ENCODE peak calls at places on chromosomes 5 and 9, in six cellular contexts. B, P, T, A, Z and L are unnamed samples.

GRCh38 chr9:29044959-29045358 is 1471.7 kb upstream of the C9orf72 start:
- DNase-seq in A (no peak), Z (no peak), T (no peak), P (peak; percentile 12), B (peak; percentile 70), L (no peak)

GRCh38 chr5:52961238-52961637 is 27.9 kb upstream of the ITGA2 start:
- DNase-seq in Z (no peak), A (no peak), B (peak; percentile 40), T (no peak), P (peak; percentile 52), L (no peak)

GRCh38 chr5:164012376-164012775 is 507.0 kb downstream of the MAT2B start:
- DNase-seq in A (no peak), Z (no peak), P (no peak), T (no peak), B (no peak), L (no peak)

GRCh38 chr5:172491481-172491880 is 37.2 kb upstream of the SH3PXD2B start:
- DNase-seq in B (no peak), P (no peak), A (no peak), T (no peak), Z (no peak), L (no peak)

GRCh38 chr9:72292184-72292787 is 72.7 kb downstream of the ZFAND5 start:
- DNase-seq in Z (peak; percentile 32), A (no peak), T (peak; percentile 38), P (peak; percentile 77), B (peak; percentile 77), L (no peak)

GRCh38 chr5:140855772-140856674 is at the start of gene PCDHA10:
- DNase-seq in Z (no peak), P (no peak), T (no peak), B (no peak), A (no peak), L (no peak)

GRCh38 chr5:130643321-130643720 is 521.7 kb downstream of the HINT1 start:
- DNase-seq in B (no peak), P (no peak), T (no peak), Z (no peak), A (no peak), L (no peak)

GRCh38 chr5:154520861-154521453 is 42.9 kb upstream of the HAND1 start:
- DNase-seq in B (peak; percentile 11), T (no peak), A (no peak), Z (peak; percentile 45), P (peak; percentile 19), L (no peak)

GRCh38 chr9:6584881-6585597 is 60.5 kb downstream of the GLDC start:
- DNase-seq in T (peak; percentile 71), Z (peak; percentile 39), A (no peak), B (peak; percentile 65), P (peak; percentile 60), L (no peak)

GRCh38 chr9:21994996-21995651 is 533 bp downstream of the CDKN2B-AS1 start:
- DNase-seq in P (peak; percentile 74), A (no peak), B (peak; percentile 76), Z (peak; percentile 88), T (no peak), L (peak; percentile 23)

GRCh38 chr5:80140496-80140895 is 105.3 kb downstream of the THBS4 start:
- DNase-seq in Z (no peak), P (no peak), B (no peak), A (no peak), T (no peak), L (no peak)

GRCh38 chr9:109297899-109298298 is 23.0 kb downstream of the EPB41L4B start:
- DNase-seq in A (no peak), Z (no peak), B (peak; percentile 78), P (peak; percentile 51), T (no peak), L (no peak)

GRCh38 chr5:112276996-112277395 is 142.1 kb downstream of the EPB41L4A start:
- DNase-seq in P (no peak), T (no peak), Z (no peak), A (no peak), B (no peak), L (no peak)

GRCh38 chr5:6775595-6775994 is 62.4 kb downstream of the TENT4A start:
- DNase-seq in T (no peak), B (no peak), P (peak; percentile 18), A (no peak), Z (peak; percentile 25), L (no peak)

GRCh38 chr9:105296889-105297288 is 52.4 kb downstream of the SLC44A1 start:
- DNase-seq in P (peak; percentile 97), T (no peak), Z (no peak), A (no peak), B (peak; percentile 96), L (no peak)

GRCh38 chr9:93672622-93673270 is 96.4 kb downstream of the PHF2 start:
- DNase-seq in T (no peak), A (peak; percentile 5), B (no peak), P (no peak), Z (no peak), L (no peak)

GRCh38 chr5:24232929-24233328 is 411.8 kb downstream of the CDH10 start:
- DNase-seq in Z (no peak), B (no peak), P (no peak), A (no peak), T (no peak), L (no peak)

GRCh38 chr5:167339205-167339604 is 952.2 kb upstream of the WWC1 start:
- DNase-seq in T (no peak), B (no peak), A (no peak), Z (no peak), P (no peak), L (no peak)

GRCh38 chr5:156984064-156984463 is 21.0 kb upstream of the TIMD4 start:
- DNase-seq in T (no peak), B (no peak), P (no peak), Z (no peak), A (no peak), L (no peak)

GRCh38 chr5:128693779-128694178 is 155.7 kb upstream of the FBN2 start:
- DNase-seq in B (peak; percentile 48), T (no peak), A (no peak), Z (no peak), P (peak; percentile 11), L (no peak)

GRCh38 chr5:52994266-52994665 is 5.1 kb downstream of the ITGA2 start:
- DNase-seq in Z (no peak), A (no peak), P (no peak), T (no peak), B (peak; percentile 37), L (no peak)

GRCh38 chr9:121295662-121296191 is 27.8 kb downstream of the GSN start:
- DNase-seq in T (no peak), A (no peak), P (no peak), B (no peak), Z (no peak), L (no peak)

GRCh38 chr5:154356256-154356655 is 89.5 kb upstream of the SAP30L start:
- DNase-seq in B (peak; percentile 53), Z (no peak), P (peak; percentile 48), T (no peak), A (no peak), L (no peak)

GRCh38 chr5:58459276-58459859 is 518 bp downstream of the PLK2 start:
- DNase-seq in Z (no peak), A (no peak), P (peak; percentile 57), T (peak; percentile 44), B (peak; percentile 68), L (no peak)

DNA sequence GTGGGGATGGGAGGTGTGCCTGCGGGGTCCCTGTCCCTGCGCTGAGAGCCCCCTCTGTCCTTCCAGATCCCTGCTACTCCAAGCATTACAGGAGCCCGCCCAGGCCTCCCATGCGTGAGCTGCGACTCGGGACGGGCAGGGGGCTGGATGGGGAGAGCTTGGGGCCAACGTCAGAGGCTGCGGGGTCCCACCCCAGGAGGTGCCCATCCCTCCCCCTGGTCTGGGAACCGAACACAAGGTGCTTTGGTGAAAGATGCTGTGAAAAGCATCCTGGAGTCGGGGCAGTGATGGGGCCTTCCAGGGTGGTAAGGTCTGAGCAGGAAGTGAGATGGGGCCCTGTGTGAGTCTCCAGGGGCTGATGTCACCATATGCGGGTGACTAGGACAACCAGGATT is 2.7 kb downstream of the LCN9 start:
- DNase-seq in Z (no peak), P (no peak), T (no peak), A (no peak), B (no peak), L (no peak)
- TF ChIP-seq CTCF in Z (no peak), P (no peak), T (no peak), A (no peak), B (no peak), L (no peak)

DNA sequence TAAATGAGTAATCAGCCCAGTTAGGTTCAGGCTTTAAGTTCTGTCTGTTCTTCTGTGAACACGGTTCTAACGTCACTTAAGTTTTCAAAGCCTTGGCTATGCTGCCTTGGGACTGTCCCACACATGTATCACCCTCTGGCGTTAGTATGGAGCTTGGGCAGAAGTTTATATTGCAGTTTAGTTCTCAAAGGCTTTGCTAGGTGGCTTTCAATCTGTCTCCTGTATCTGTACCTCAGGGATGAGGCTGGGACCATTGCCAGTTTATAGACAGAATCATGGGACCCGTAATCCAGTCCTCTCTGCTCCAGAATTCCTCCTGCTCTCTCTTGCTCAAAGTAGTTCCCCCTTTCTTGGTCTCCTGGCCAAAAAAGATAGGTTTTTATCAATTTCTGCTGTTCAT is 12.1 kb downstream of the C9orf40 start:
- DNase-seq in P (no peak), T (no peak), A (no peak), B (no peak), Z (no peak), L (peak; percentile 64)
- TF ChIP-seq CTCF in P (no peak), T (no peak), A (no peak), B (no peak), Z (no peak), L (peak; percentile 58)

GRCh38 chr5:2049876-2050275 is 167.2 kb upstream of the IRX4 start:
- DNase-seq in P (no peak), A (no peak), Z (no peak), T (no peak), B (no peak), L (no peak)

GRCh38 chr5:2047341-2047927 is 164.7 kb upstream of the IRX4 start:
- DNase-seq in A (no peak), T (no peak), Z (no peak), B (no peak), P (no peak), L (no peak)

DNA sequence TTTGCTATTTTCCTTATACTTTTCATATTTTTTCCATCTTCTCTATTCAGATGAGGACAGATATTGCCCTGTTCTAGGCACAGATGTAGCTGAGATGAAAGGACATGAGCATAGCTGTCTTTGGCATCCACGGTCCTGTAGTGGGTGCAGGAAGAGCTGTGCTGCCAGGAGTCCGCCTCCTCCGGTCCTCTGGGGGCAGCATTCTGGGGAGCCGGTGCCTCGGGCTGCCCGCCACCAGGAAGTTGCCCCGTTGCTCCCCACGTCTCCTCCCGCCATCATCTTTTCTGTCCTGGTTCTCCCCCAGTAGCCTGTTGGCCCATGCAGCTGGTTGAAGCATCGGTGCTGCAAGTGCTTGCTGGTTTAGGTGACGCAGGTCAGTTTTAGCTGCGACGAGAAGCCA is 170.0 kb upstream of the IRX4 start:
- DNase-seq in Z (no peak), P (no peak), T (no peak), B (no peak), A (no peak), L (no peak)
- TF ChIP-seq CTCF in Z (no peak), P (no peak), T (no peak), B (no peak), A (no peak), L (no peak)

GRCh38 chr5:139251281-139251687 is 42.3 kb upstream of the MATR3 start:
- DNase-seq in Z (peak; percentile 79), B (no peak), A (no peak), P (no peak), T (no peak), L (peak; percentile 19)
- TF ChIP-seq CTCF in Z (peak; percentile 72), B (peak; percentile 53), A (no peak), P (peak; percentile 26), T (peak; percentile 24), L (peak; percentile 40)